ENCODE peak calls at places on chromosomes 2 and 18, in five cellular contexts. W is HFFc6, N is brain microvascular endothelial cell, L is PC-3, Q is transverse colon. O is an unnamed sample.

GRCh38 chr2:131016826-131017596 is 76.2 kb downstream of the FAM168B start:
- DNase-seq in N (peak), Q (no peak), W (peak), L (peak), O (no peak)

GRCh38 chr2:75146221-75146902 is 53.0 kb downstream of the TACR1 start:
- DNase-seq in N (no peak), W (no peak), L (no peak), Q (no peak), O (no peak)

GRCh38 chr2:176656776-176657140 is 387.5 kb downstream of the MTX2 start:
- DNase-seq in L (no peak), N (no peak), W (no peak), Q (no peak), O (no peak)

GRCh38 chr2:42314892-42315468 is 46.0 kb downstream of the COX7A2L start:
- DNase-seq in W (peak), Q (no peak), N (peak), L (peak), O (no peak)

GRCh38 chr2:63723709-63724108 is 118.0 kb upstream of the UGP2 start:
- DNase-seq in Q (no peak), N (no peak), W (no peak), L (no peak), O (no peak)

GRCh38 chr2:8575011-8575750 is 106.7 kb upstream of the ID2 start:
- DNase-seq in Q (peak), W (no peak), N (no peak), L (no peak), O (no peak)

GRCh38 chr2:113324684-113325160 is 46.0 kb upstream of the PAX8 start:
- DNase-seq in L (peak), W (peak), Q (peak), N (peak), O (peak)

GRCh38 chr2:120175000-120175581 is 48.1 kb downstream of the TMEM185B start:
- DNase-seq in Q (no peak), L (peak), N (peak), W (peak), O (peak)

GRCh38 chr18:12862467-12862866 is 21.6 kb downstream of the PTPN2 start:
- DNase-seq in L (peak), N (no peak), W (no peak), Q (peak), O (no peak)

GRCh38 chr18:32776525-32776924 is 3.7 kb upstream of the KLHL14 start:
- DNase-seq in L (no peak), W (no peak), Q (no peak), N (no peak), O (no peak)

GRCh38 chr2:1450935-1451334 is 37.7 kb downstream of the TPO start:
- DNase-seq in W (no peak), L (no peak), Q (no peak), N (no peak), O (no peak)

GRCh38 chr2:232340171-232340935 is 38.2 kb upstream of the ALPP start:
- DNase-seq in N (no peak), W (no peak), Q (no peak), L (no peak), O (no peak)

GRCh38 chr2:74367789-74368188 is 12.3 kb downstream of the DCTN1 start:
- DNase-seq in N (no peak), Q (no peak), L (no peak), W (no peak), O (no peak)

GRCh38 chr2:225895126-225895525 is 495.6 kb downstream of the NYAP2 start:
- DNase-seq in L (peak), N (no peak), Q (no peak), W (peak), O (no peak)

GRCh38 chr2:197306691-197307030 is 3.9 kb downstream of the ANKRD44 start:
- DNase-seq in Q (peak), W (no peak), L (peak), N (no peak), O (no peak)

GRCh38 chr2:136104977-136105376 is 13.0 kb downstream of the CXCR4 start:
- DNase-seq in Q (no peak), N (no peak), W (no peak), L (peak), O (no peak)

GRCh38 chr2:164808776-164809175 is 32.8 kb downstream of the COBLL1 start:
- DNase-seq in N (no peak), L (no peak), W (peak), Q (no peak), O (no peak)

GRCh38 chr2:96824079-96824870 is 8.2 kb downstream of the CNNM3 start:
- DNase-seq in L (peak), Q (no peak), W (peak), N (peak), O (no peak)

GRCh38 chr2:236262238-236262637 is 2.0 kb downstream of the ASB18 start:
- DNase-seq in W (no peak), L (no peak), Q (no peak), N (no peak), O (no peak)

GRCh38 chr2:120434487-120434886 is 88.6 kb downstream of the INHBB start:
- DNase-seq in W (no peak), N (no peak), Q (no peak), L (no peak), O (no peak)

GRCh38 chr2:242031481-242032019 is 162.0 kb downstream of the RTP5 start:
- DNase-seq in Q (no peak), N (peak), W (peak), L (peak), O (no peak)

GRCh38 chr2:10768063-10768507 is 44.5 kb downstream of the PDIA6 start:
- DNase-seq in N (no peak), Q (no peak), L (no peak), W (no peak), O (no peak)

GRCh38 chr2:112938904-112939303 is 27.9 kb downstream of the IL37 start:
- DNase-seq in Q (no peak), N (peak), L (peak), W (peak), O (no peak)

GRCh38 chr2:149534674-149535073 is 52.9 kb downstream of the MMADHC start:
- DNase-seq in Q (no peak), W (no peak), L (no peak), N (no peak), O (no peak)

GRCh38 chr2:231951452-231951851 is 10.1 kb upstream of the DIS3L2 start:
- DNase-seq in L (no peak), N (no peak), W (no peak), Q (no peak), O (no peak)

GRCh38 chr2:202023198-202023903 is 10.3 kb upstream of the FZD7 start:
- DNase-seq in Q (no peak), L (no peak), W (no peak), N (no peak), O (no peak)

GRCh38 chr2:122927217-122927616 is 1097.9 kb upstream of the CNTNAP5 start:
- DNase-seq in Q (no peak), N (no peak), L (no peak), W (no peak), O (no peak)

GRCh38 chr2:2413525-2413924 is 82.5 kb upstream of the MYT1L start:
- DNase-seq in N (no peak), Q (no peak), L (no peak), W (no peak), O (no peak)

GRCh38 chr2:239496700-239497099 is 95.9 kb upstream of the HDAC4 start:
- DNase-seq in N (no peak), W (no peak), Q (no peak), L (peak), O (no peak)

GRCh38 chr2:16349811-16350210 is 315.8 kb downstream of the CYRIA start:
- DNase-seq in N (no peak), W (no peak), L (no peak), Q (no peak), O (no peak)

GRCh38 chr2:207395535-207396251 is 134.1 kb upstream of the CREB1 start:
- DNase-seq in Q (no peak), L (peak), N (peak), W (peak), O (no peak)

GRCh38 chr2:29055586-29055985 is 18.7 kb downstream of the PCARE start:
- DNase-seq in Q (no peak), L (no peak), W (no peak), N (no peak), O (no peak)

GRCh38 chr2:226423498-226423960 is 376.1 kb downstream of the IRS1 start:
- DNase-seq in W (no peak), Q (peak), N (no peak), L (peak), O (no peak)

GRCh38 chr2:66080136-66080535 is 354.8 kb upstream of the MEIS1 start:
- DNase-seq in Q (no peak), N (no peak), L (no peak), W (no peak), O (peak)

GRCh38 chr2:226836548-226836885 is 663 bp downstream of the RHBDD1 start:
- DNase-seq in N (no peak), L (no peak), W (no peak), Q (no peak), O (no peak)

GRCh38 chr2:229033816-229034215 is 237.3 kb downstream of the PID1 start:
- DNase-seq in W (no peak), N (no peak), L (no peak), Q (no peak), O (no peak)
- TF ChIP-seq CTCF in W (no peak), N (no peak), L (no peak), Q (no peak), O (no peak)

GRCh38 chr2:191746306-191746705 is 68.4 kb downstream of the NABP1 start:
- DNase-seq in N (no peak), W (no peak), L (no peak), Q (no peak), O (no peak)
- TF ChIP-seq CTCF in N (no peak), W (no peak), L (no peak), Q (no peak), O (no peak)

GRCh38 chr18:2337552-2338141 is 233.7 kb downstream of the METTL4 start:
- DNase-seq in L (peak), Q (peak), N (peak), W (no peak), O (no peak)
- TF ChIP-seq CTCF in L (peak), Q (peak), N (peak), W (peak), O (peak)

GRCh38 chr2:97870396-97870843 is 125.3 kb downstream of the TMEM131 start:
- DNase-seq in N (peak), L (peak), Q (no peak), W (peak), O (no peak)
- TF ChIP-seq CTCF in N (no peak), L (no peak), Q (no peak), W (no peak), O (no peak)